ENCODE peak calls at places on chromosomes 2 and 18, in six cellular contexts. One of them, this sample, is unnamed.

GRCh38 chr2:230356084-230356483 is 29.1 kb downstream of the SP140L start:
- DNase-seq in IMR-90: peak
- DNase-seq in H9: no peak
- DNase-seq in MCF 10A: peak
- DNase-seq in keratinocyte: no peak
- DNase-seq in astrocyte of the spinal cord: peak
- DNase-seq in this sample: no peak

GRCh38 chr2:25323042-25323514 is 18.6 kb downstream of the DNMT3A start:
- DNase-seq in H9: peak
- DNase-seq in astrocyte of the spinal cord: no peak
- DNase-seq in keratinocyte: no peak
- DNase-seq in IMR-90: peak
- DNase-seq in MCF 10A: no peak
- DNase-seq in this sample: no peak

GRCh38 chr18:58037163-58037562 is 6.9 kb upstream of the NEDD4L start:
- DNase-seq in keratinocyte: no peak
- DNase-seq in MCF 10A: no peak
- DNase-seq in astrocyte of the spinal cord: no peak
- DNase-seq in IMR-90: no peak
- DNase-seq in H9: no peak
- DNase-seq in this sample: no peak

GRCh38 chr2:205543937-205544702 is 138.2 kb upstream of the NRP2 start:
- DNase-seq in keratinocyte: no peak
- DNase-seq in astrocyte of the spinal cord: no peak
- DNase-seq in H9: no peak
- DNase-seq in IMR-90: peak
- DNase-seq in MCF 10A: no peak
- DNase-seq in this sample: no peak

GRCh38 chr2:148909114-148909513 is 34.1 kb downstream of the KIF5C start:
- DNase-seq in astrocyte of the spinal cord: no peak
- DNase-seq in H9: peak
- DNase-seq in MCF 10A: peak
- DNase-seq in IMR-90: peak
- DNase-seq in keratinocyte: no peak
- DNase-seq in this sample: no peak

GRCh38 chr2:85394256-85394655 is 15.9 kb downstream of the CAPG start:
- DNase-seq in MCF 10A: peak
- DNase-seq in astrocyte of the spinal cord: no peak
- DNase-seq in keratinocyte: no peak
- DNase-seq in IMR-90: no peak
- DNase-seq in H9: no peak
- DNase-seq in this sample: no peak

GRCh38 chr2:20494246-20494645 is 47.4 kb downstream of the RHOB start:
- DNase-seq in astrocyte of the spinal cord: peak
- DNase-seq in IMR-90: peak
- DNase-seq in MCF 10A: no peak
- DNase-seq in keratinocyte: no peak
- DNase-seq in H9: no peak
- DNase-seq in this sample: no peak

GRCh38 chr2:179129574-179130238 is 79.8 kb upstream of the CCDC141 start:
- DNase-seq in IMR-90: peak
- DNase-seq in astrocyte of the spinal cord: peak
- DNase-seq in keratinocyte: no peak
- DNase-seq in H9: no peak
- DNase-seq in MCF 10A: peak
- DNase-seq in this sample: no peak

GRCh38 chr2:152354069-152354755 is 19.2 kb downstream of the FMNL2 start:
- DNase-seq in MCF 10A: no peak
- DNase-seq in keratinocyte: no peak
- DNase-seq in H9: no peak
- DNase-seq in IMR-90: no peak
- DNase-seq in astrocyte of the spinal cord: no peak
- DNase-seq in this sample: no peak

GRCh38 chr18:23131693-23132319 is 3.5 kb upstream of the CABLES1 start:
- DNase-seq in MCF 10A: peak
- DNase-seq in H9: peak
- DNase-seq in keratinocyte: peak
- DNase-seq in IMR-90: peak
- DNase-seq in astrocyte of the spinal cord: peak
- DNase-seq in this sample: peak

GRCh38 chr18:48804856-48805610 is 145.7 kb downstream of the SMAD7 start:
- DNase-seq in astrocyte of the spinal cord: no peak
- DNase-seq in MCF 10A: no peak
- DNase-seq in IMR-90: no peak
- DNase-seq in H9: peak
- DNase-seq in keratinocyte: no peak
- DNase-seq in this sample: peak

GRCh38 chr2:100957971-100958653 is 44.0 kb upstream of the RPL31 start:
- DNase-seq in H9: no peak
- DNase-seq in MCF 10A: peak
- DNase-seq in astrocyte of the spinal cord: peak
- DNase-seq in keratinocyte: no peak
- DNase-seq in IMR-90: peak
- DNase-seq in this sample: peak
- TF ChIP-seq CTCF in H9: no peak
- TF ChIP-seq CTCF in MCF 10A: no peak
- TF ChIP-seq CTCF in astrocyte of the spinal cord: no peak
- TF ChIP-seq CTCF in keratinocyte: no peak
- TF ChIP-seq CTCF in IMR-90: no peak
- TF ChIP-seq CTCF in this sample: no peak

GRCh38 chr2:177149155-177149503 is 63.5 kb upstream of the HNRNPA3 start:
- DNase-seq in H9: no peak
- DNase-seq in IMR-90: no peak
- DNase-seq in MCF 10A: no peak
- DNase-seq in astrocyte of the spinal cord: no peak
- DNase-seq in keratinocyte: no peak
- DNase-seq in this sample: no peak
- TF ChIP-seq CTCF in H9: peak
- TF ChIP-seq CTCF in IMR-90: no peak
- TF ChIP-seq CTCF in MCF 10A: no peak
- TF ChIP-seq CTCF in astrocyte of the spinal cord: no peak
- TF ChIP-seq CTCF in keratinocyte: no peak
- TF ChIP-seq CTCF in this sample: peak

GRCh38 chr2:123839326-123839725 is 185.8 kb upstream of the CNTNAP5 start:
- DNase-seq in IMR-90: no peak
- DNase-seq in H9: no peak
- DNase-seq in keratinocyte: no peak
- DNase-seq in MCF 10A: peak
- DNase-seq in astrocyte of the spinal cord: no peak
- DNase-seq in this sample: no peak

GRCh38 chr2:123840614-123841013 is 184.5 kb upstream of the CNTNAP5 start:
- DNase-seq in astrocyte of the spinal cord: no peak
- DNase-seq in H9: no peak
- DNase-seq in IMR-90: no peak
- DNase-seq in keratinocyte: no peak
- DNase-seq in MCF 10A: peak
- DNase-seq in this sample: no peak

GRCh38 chr2:123840016-123840415 is 185.1 kb upstream of the CNTNAP5 start:
- DNase-seq in astrocyte of the spinal cord: no peak
- DNase-seq in keratinocyte: no peak
- DNase-seq in MCF 10A: peak
- DNase-seq in H9: no peak
- DNase-seq in IMR-90: no peak
- DNase-seq in this sample: no peak
- TF ChIP-seq CTCF in astrocyte of the spinal cord: no peak
- TF ChIP-seq CTCF in keratinocyte: no peak
- TF ChIP-seq CTCF in MCF 10A: no peak
- TF ChIP-seq CTCF in H9: peak
- TF ChIP-seq CTCF in IMR-90: no peak
- TF ChIP-seq CTCF in this sample: no peak

GRCh38 chr2:168708099-168708498 is 94.3 kb upstream of the NOSTRIN start:
- DNase-seq in astrocyte of the spinal cord: no peak
- DNase-seq in MCF 10A: no peak
- DNase-seq in keratinocyte: no peak
- DNase-seq in H9: no peak
- DNase-seq in IMR-90: no peak
- DNase-seq in this sample: no peak

GRCh38 chr2:168713325-168713724 is 89.1 kb upstream of the NOSTRIN start:
- DNase-seq in keratinocyte: no peak
- DNase-seq in astrocyte of the spinal cord: no peak
- DNase-seq in MCF 10A: no peak
- DNase-seq in H9: no peak
- DNase-seq in IMR-90: no peak
- DNase-seq in this sample: no peak

GRCh38 chr2:168711091-168711490 is 91.3 kb upstream of the NOSTRIN start:
- DNase-seq in MCF 10A: no peak
- DNase-seq in IMR-90: no peak
- DNase-seq in H9: no peak
- DNase-seq in astrocyte of the spinal cord: no peak
- DNase-seq in keratinocyte: no peak
- DNase-seq in this sample: no peak

GRCh38 chr2:168715849-168716248 is 86.6 kb upstream of the NOSTRIN start:
- DNase-seq in keratinocyte: no peak
- DNase-seq in H9: no peak
- DNase-seq in IMR-90: no peak
- DNase-seq in astrocyte of the spinal cord: no peak
- DNase-seq in MCF 10A: no peak
- DNase-seq in this sample: no peak

DNA sequence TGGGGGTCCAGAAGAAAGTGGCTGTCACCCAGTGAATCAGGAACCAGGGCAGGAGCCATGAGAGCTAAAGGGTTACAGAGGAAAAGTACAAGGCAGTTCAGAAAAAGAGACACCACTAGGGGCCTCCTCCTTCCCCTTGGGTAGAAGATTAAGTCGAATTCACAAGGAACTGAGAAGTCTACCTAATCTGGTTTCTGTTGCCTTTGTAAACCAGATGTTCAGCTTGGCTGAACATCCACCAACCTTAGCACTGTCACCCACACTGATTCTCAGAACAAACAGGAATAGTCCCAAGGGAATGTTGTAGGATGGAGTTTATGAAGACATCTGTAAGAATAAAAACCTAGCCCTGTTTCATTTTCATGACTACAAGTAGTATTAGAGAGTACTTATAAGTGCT is 90.4 kb upstream of the NOSTRIN start:
- DNase-seq in H9: no peak
- DNase-seq in MCF 10A: no peak
- DNase-seq in keratinocyte: no peak
- DNase-seq in IMR-90: no peak
- DNase-seq in astrocyte of the spinal cord: no peak
- DNase-seq in this sample: no peak
- TF ChIP-seq CTCF in H9: peak
- TF ChIP-seq CTCF in MCF 10A: no peak
- TF ChIP-seq CTCF in keratinocyte: no peak
- TF ChIP-seq CTCF in IMR-90: no peak
- TF ChIP-seq CTCF in astrocyte of the spinal cord: peak
- TF ChIP-seq CTCF in this sample: no peak

DNA sequence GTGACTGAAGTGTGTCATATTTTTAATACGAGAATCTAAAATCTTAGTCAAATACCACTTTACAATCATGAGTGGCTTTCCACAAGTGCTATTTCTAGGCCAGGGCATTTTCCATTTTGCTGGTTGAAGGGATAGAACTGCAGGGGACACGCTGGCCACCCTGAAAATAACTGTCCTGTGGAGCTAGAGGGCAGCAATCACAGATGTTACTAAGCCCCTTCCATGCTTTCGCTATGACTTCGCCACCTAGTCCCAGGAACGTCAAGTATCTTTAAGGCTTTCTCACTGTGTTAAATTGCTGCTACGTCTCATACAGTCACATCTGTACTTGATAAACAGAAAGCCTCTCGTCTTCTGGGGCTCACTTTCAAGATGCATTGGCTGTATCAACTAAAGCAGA is 171.8 kb downstream of the CDH2 start:
- DNase-seq in astrocyte of the spinal cord: no peak
- DNase-seq in IMR-90: no peak
- DNase-seq in H9: peak
- DNase-seq in keratinocyte: no peak
- DNase-seq in MCF 10A: no peak
- DNase-seq in this sample: no peak
- TF ChIP-seq CTCF in astrocyte of the spinal cord: no peak
- TF ChIP-seq CTCF in IMR-90: no peak
- TF ChIP-seq CTCF in H9: no peak
- TF ChIP-seq CTCF in keratinocyte: no peak
- TF ChIP-seq CTCF in MCF 10A: no peak
- TF ChIP-seq CTCF in this sample: peak